ENCODE peak calls at places on chromosomes 13 and 19, in nine cellular contexts. F is WTC11; L is heart right ventricle; V is AG10803; X is lower leg skin; Q is Karpas-422; Z is stimulated activated naive CD4-positive, alpha-beta T cell treated with Interleukin-2 at 50 U/mL for 16 hours; E is OCI-LY7; N is thyroid gland. W is an unnamed sample.

GRCh38 chr13:78827471-78827870 is 168.5 kb upstream of the OBI1 start:
- DNase-seq in F (no peak), L (no peak), V (no peak), X (no peak), Q (peak), Z (no peak), E (no peak), N (no peak), W (no peak)

GRCh38 chr19:2412449-2412848 is 14.9 kb downstream of the TIMM13 start:
- DNase-seq in F (no peak), L (no peak), V (no peak), X (no peak), Q (peak), Z (no peak), E (no peak), N (no peak), W (no peak)

GRCh38 chr13:99987180-99988047 is 5.8 kb downstream of the ZIC2 start:
- DNase-seq in F (peak), L (no peak), V (no peak), X (no peak), Q (no peak), Z (no peak), E (no peak), N (no peak), W (peak)

GRCh38 chr19:52646571-52647222 is 8.5 kb upstream of the ZNF83 start:
- DNase-seq in F (no peak), L (no peak), V (no peak), X (no peak), Q (peak), Z (no peak), E (peak), N (no peak), W (no peak)

GRCh38 chr19:10088949-10089554 is 2.9 kb downstream of the SHFL start:
- DNase-seq in F (no peak), L (no peak), V (no peak), X (no peak), Q (no peak), Z (no peak), E (no peak), N (no peak), W (no peak)

GRCh38 chr19:49801401-49801888 is 11.6 kb downstream of the FUZ start:
- DNase-seq in F (no peak), L (no peak), V (no peak), X (no peak), Q (no peak), Z (no peak), E (no peak), N (no peak), W (no peak)

GRCh38 chr13:63408227-63409202 is 1992.9 kb upstream of the PCDH20 start:
- DNase-seq in F (no peak), L (no peak), V (peak), X (no peak), Q (no peak), Z (no peak), E (no peak), N (no peak), W (no peak)

GRCh38 chr13:20721058-20721453 is 17.6 kb downstream of the IL17D start:
- DNase-seq in F (no peak), L (no peak), V (no peak), X (no peak), Q (no peak), Z (no peak), E (no peak), N (no peak), W (no peak)

GRCh38 chr19:16216744-16217670 is 19.3 kb downstream of the AP1M1 start:
- DNase-seq in F (no peak), L (no peak), V (no peak), X (peak), Q (no peak), Z (no peak), E (no peak), N (peak), W (no peak)

GRCh38 chr19:48249502-48250014 is 6.2 kb downstream of the CARD8 start:
- DNase-seq in F (no peak), L (peak), V (no peak), X (peak), Q (peak), Z (peak), E (peak), N (peak), W (peak)

GRCh38 chr13:72884111-72884510 is 102.2 kb downstream of the PIBF1 start:
- DNase-seq in F (no peak), L (no peak), V (no peak), X (no peak), Q (no peak), Z (no peak), E (no peak), N (no peak), W (no peak)

GRCh38 chr13:68234278-68234677 is 1004.1 kb upstream of the PCDH9 start:
- DNase-seq in F (no peak), L (no peak), V (no peak), X (no peak), Q (no peak), Z (no peak), E (no peak), N (no peak), W (no peak)

GRCh38 chr19:38514812-38515633 is 81.5 kb downstream of the RYR1 start:
- DNase-seq in F (peak), L (peak), V (peak), X (peak), Q (peak), Z (peak), E (peak), N (peak), W (peak)

GRCh38 chr19:10339380-10339960 is at the start of gene ICAM3:
- DNase-seq in F (no peak), L (no peak), V (no peak), X (no peak), Q (peak), Z (peak), E (peak), N (no peak), W (no peak)

GRCh38 chr19:39671739-39672363 is 16.1 kb downstream of the LGALS16 start:
- DNase-seq in F (peak), L (no peak), V (peak), X (no peak), Q (peak), Z (no peak), E (peak), N (peak), W (peak)

GRCh38 chr19:58439576-58440554 is at the start of gene ZNF132:
- DNase-seq in F (peak), L (peak), V (peak), X (peak), Q (no peak), Z (peak), E (no peak), N (peak), W (peak)

GRCh38 chr19:5057860-5058259 is 88.9 kb downstream of the KDM4B start:
- DNase-seq in F (peak), L (no peak), V (peak), X (no peak), Q (peak), Z (no peak), E (peak), N (no peak), W (peak)

GRCh38 chr19:17098326-17098725 is 22.7 kb downstream of the MYO9B start:
- DNase-seq in F (no peak), L (no peak), V (no peak), X (no peak), Q (no peak), Z (no peak), E (no peak), N (no peak), W (no peak)

W was measured in cardiac muscle cell.